ENCODE peak calls at places on chromosome 18, in five cellular contexts. F, A, W, T and I are unnamed samples.

GRCh38 chr18:463442-464310 is 36.8 kb downstream of the COLEC12 start:
- DNase-seq in A (no peak), F (no peak), T (no peak), W (no peak), I (no peak)

GRCh38 chr18:48805826-48806535 is 144.8 kb downstream of the SMAD7 start:
- DNase-seq in W (no peak), A (peak; percentile 26), T (no peak), F (no peak), I (no peak)

GRCh38 chr18:4068552-4069158 is 386.5 kb downstream of the DLGAP1 start:
- DNase-seq in W (peak; percentile 51), T (peak; percentile 66), A (peak; percentile 73), F (peak; percentile 24), I (peak; percentile 59)

GRCh38 chr18:75408554-75409506 is 18.7 kb downstream of the SMIM21 start:
- DNase-seq in F (no peak), A (no peak), W (peak; percentile 98), T (no peak), I (no peak)

GRCh38 chr18:28112056-28112470 is 64.9 kb downstream of the CDH2 start:
- DNase-seq in T (no peak), F (no peak), A (no peak), W (no peak), I (no peak)

GRCh38 chr18:32906506-32907214 is 133.8 kb upstream of the KLHL14 start:
- DNase-seq in T (no peak), A (no peak), W (no peak), F (no peak), I (no peak)

GRCh38 chr18:12282436-12283039 is 25.5 kb upstream of the TUBB6 start:
- DNase-seq in A (no peak), W (no peak), T (no peak), F (no peak), I (no peak)

GRCh38 chr18:37565138-37565984 is at the start of gene CELF4:
- DNase-seq in W (no peak), F (peak; percentile 77), A (peak; percentile 77), T (no peak), I (peak; percentile 23)

GRCh38 chr18:41761329-41762028 is 193.6 kb upstream of the PIK3C3 start:
- DNase-seq in W (no peak), F (no peak), A (no peak), T (no peak), I (no peak)

GRCh38 chr18:48655460-48655859 is 116.6 kb downstream of the CTIF start:
- DNase-seq in F (no peak), T (no peak), A (no peak), W (no peak), I (no peak)

DNA sequence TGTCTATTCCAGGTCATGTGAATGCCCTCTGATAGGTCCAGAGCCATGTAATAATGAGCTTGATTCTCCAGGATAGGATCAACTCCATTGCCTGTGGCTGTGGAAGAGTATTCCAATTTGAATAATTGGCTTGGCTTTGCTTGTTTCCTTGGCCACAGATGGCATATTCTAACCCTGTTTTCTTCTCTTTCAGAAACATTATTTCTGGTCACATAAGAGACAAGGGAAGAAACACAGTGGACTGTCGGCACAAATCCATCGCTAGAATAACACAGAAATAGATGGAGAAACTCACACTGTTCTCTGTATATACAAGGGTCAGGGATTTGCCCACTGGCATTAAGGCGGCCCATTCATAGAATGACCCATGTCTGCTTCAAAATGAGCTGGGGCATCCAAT is 278.4 kb upstream of the CCDC68 start:
- DNase-seq in T (no peak), A (no peak), W (no peak), F (no peak), I (no peak)
- TF ChIP-seq JUND in T (no peak), A (no peak), W (no peak), F (no peak), I (no peak)

DNA sequence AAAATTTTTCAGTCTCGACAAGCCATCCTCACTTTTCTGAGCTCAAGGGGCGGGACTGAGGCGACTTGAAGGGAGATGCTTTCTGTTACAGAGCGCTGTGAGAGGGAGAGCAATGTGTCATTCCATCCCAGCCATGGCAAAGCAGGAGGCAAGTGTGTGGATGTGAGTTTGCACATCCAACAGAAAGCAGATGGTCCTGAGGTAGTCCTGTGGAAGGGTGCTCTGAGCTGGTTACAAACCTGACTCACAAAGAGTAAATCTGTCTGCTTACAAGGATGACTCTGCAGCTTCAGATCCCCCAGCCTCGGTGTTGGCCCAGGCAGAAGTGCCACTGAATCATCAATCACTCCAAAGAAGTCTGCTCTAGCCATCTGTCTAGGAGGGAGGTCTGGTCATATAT is 482.0 kb upstream of the DCC start:
- DNase-seq in T (no peak), A (no peak), F (no peak), W (no peak), I (no peak)
- TF ChIP-seq JUND in T (no peak), A (no peak), F (no peak), W (no peak), I (no peak)

DNA sequence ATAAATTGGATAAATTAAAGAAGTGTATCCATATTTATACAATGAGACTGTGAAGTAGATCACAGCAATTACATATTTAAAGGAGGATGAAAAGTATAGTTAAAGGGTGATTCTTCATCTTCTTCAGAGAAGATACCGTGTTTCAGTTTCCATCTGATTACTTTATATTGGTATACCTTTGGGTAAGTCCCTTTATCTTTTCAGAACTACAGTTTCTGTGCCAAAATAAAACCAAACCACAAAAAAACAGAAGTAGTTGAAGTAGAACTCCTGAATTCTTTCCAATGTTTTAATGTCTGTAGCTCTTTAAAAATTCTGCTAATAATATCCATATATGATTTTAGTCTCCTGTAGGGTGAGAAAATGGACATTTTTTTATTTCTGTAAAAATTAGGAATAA is 231.2 kb upstream of the LINC00305 start:
- DNase-seq in W (no peak), T (no peak), A (no peak), F (no peak), I (no peak)
- TF ChIP-seq JUND in W (no peak), T (no peak), A (no peak), F (no peak), I (no peak)

GRCh38 chr18:34947711-34948125 is 93.5 kb upstream of the MAPRE2 start:
- DNase-seq in A (no peak), W (no peak), F (no peak), T (no peak), I (no peak)
- TF ChIP-seq JUND in A (no peak), W (no peak), F (no peak), T (peak; percentile 8), I (no peak)

GRCh38 chr18:46754188-46754587 is 2.7 kb downstream of the ST8SIA5 start:
- DNase-seq in W (no peak), T (no peak), A (no peak), F (no peak), I (no peak)

GRCh38 chr18:46754661-46755292 is 2.1 kb downstream of the ST8SIA5 start:
- DNase-seq in A (peak; percentile 58), T (no peak), F (no peak), W (no peak), I (no peak)

GRCh38 chr18:46756172-46756558 is 688 bp downstream of the ST8SIA5 start:
- DNase-seq in F (peak; percentile 52), A (no peak), T (no peak), W (no peak), I (no peak)

GRCh38 chr18:46756559-46757201 is at the start of gene ST8SIA5:
- DNase-seq in F (peak; percentile 74), W (no peak), A (peak; percentile 88), T (no peak), I (no peak)

DNA sequence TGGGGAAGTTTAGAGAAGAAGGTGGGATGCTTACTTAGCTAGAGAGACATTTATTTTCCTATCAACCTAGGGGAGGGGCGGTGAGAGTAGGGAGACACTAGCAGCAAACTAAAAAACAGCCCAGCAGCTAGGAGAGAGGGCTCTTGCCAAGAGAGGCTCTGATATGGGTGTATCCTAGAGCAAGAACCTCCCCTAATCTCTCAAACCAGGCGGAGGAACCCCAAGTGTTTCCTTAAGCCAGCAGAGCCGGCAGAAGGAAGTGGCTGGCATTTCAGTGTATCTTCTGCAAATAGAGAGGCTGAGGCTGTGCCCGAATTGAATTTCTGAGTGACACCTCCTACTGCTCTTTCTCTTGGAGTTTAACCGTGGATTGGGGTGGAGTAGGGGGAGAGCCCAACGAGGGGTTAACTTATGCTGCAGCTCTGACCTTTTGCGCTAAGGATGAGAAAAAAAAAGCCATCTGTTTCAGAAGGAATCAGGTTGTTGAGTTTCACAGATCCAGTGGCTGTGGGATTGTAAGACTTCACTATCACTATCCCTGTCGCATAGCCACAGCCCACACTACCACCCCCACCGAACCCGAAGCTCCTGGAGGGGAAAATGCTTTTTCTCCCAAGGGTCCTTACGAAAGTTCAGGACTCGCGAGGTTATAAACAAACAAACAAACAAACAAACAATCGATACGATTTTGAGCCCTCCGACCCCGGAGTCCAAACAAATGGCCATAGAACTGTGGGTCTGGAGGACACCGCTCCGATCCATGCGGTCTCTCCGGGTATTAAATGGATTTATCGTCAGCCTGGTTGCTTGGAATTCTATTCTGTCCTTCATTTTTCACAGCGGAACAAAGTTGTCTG is 1.3 kb downstream of the ST8SIA5 start:
- DNase-seq in W (no peak), A (peak; percentile 60), T (no peak), F (peak; percentile 22), I (no peak)
- TF ChIP-seq JUND in W (no peak), A (no peak), T (no peak), F (no peak), I (no peak)

DNA sequence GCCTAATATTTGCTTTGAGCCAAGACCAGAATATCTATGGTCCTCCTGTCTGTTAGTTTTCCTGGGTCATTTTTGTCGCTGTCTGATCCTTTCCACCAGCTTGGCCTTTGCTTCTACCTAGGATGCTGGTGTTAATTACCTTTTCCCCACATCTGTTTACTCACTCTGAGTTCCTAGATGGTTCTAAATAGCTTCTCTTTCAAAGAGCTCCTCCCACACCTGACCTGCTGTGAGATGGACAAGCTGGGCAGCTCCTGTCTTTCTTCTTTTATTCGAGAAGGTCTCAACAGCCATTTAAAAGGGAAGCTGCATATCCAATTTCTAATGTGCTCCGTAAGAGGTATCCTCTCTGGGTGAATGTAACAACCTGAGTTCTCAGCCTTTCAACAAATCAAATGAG is 156.2 kb downstream of the HRH4 start:
- DNase-seq in T (no peak), F (no peak), A (no peak), W (no peak), I (no peak)
- TF ChIP-seq JUND in T (no peak), F (no peak), A (no peak), W (no peak), I (no peak)

DNA sequence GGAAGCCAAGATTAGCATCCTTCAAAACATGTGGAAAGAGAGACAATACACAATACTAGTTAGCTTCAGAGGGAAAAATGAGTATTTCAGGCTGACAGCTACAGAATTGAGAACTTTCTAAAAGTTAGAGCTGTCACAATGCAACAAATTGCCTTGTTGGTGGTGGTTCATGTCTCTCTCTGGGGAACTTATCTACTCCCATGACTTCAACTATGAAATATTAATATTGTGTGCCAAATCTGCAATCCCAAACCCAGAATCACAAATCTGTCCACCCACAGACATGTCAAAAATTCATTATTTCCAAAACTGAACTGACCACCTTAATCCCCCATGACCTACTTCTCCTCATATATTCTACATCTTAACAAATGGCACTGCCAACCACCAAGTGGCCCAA is 143.5 kb downstream of the TCF4 start:
- DNase-seq in W (no peak), T (no peak), A (no peak), F (no peak), I (no peak)
- TF ChIP-seq JUND in W (no peak), T (no peak), A (no peak), F (no peak), I (no peak)

DNA sequence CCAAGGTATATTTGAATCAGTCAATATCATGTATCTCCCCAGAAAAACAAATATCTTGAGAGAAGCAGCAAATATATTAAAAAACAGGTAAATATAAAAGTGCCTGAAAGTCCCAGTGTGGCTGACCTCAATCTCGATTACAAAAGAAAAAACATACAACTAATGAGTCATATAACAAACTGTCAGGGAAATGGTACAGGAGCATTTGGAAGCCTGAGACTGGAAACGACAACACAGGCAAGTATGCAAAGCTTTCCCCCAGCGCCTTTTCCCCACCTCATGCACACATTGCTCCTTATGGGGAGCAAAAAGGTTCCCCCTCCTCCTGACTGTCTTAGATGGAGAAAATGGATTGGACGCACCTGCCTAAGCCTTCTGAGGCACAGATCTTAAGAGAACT is 230.7 kb downstream of the TMX3 start:
- DNase-seq in W (no peak), T (no peak), F (no peak), A (no peak), I (peak; percentile 4)
- TF ChIP-seq JUND in W (no peak), T (no peak), F (no peak), A (no peak), I (no peak)